ENCODE peak calls at places on chromosomes 6 and 20, in eight cellular contexts. H, O, S, P, Y, T, V and Z are unnamed samples.

GRCh38 chr6:166633732-166634535 is 6.9 kb upstream of the RPS6KA2 start:
- DNase-seq in H (no peak), O (peak), S (no peak), P (no peak), Y (no peak), T (peak), V (peak), Z (no peak)

GRCh38 chr6:35736293-35736894 is 438 bp upstream of the ARMC12 start:
- DNase-seq in H (peak), O (peak), S (peak), P (peak), Y (no peak), T (peak), V (peak), Z (peak)

GRCh38 chr6:163366288-163366687 is 48.2 kb upstream of the QKI start:
- DNase-seq in H (no peak), O (no peak), S (no peak), P (no peak), Y (no peak), T (no peak), V (no peak), Z (no peak)

GRCh38 chr6:72519871-72520270 is 102.0 kb upstream of the KCNQ5 start:
- DNase-seq in H (no peak), O (no peak), S (no peak), P (no peak), Y (no peak), T (no peak), V (no peak), Z (no peak)

GRCh38 chr6:137145421-137145820 is 28.0 kb downstream of the IL22RA2 start:
- DNase-seq in H (no peak), O (no peak), S (no peak), P (peak), Y (no peak), T (no peak), V (no peak), Z (peak)

GRCh38 chr6:52547647-52548352 is 29.1 kb downstream of the TRAM2 start:
- DNase-seq in H (no peak), O (peak), S (no peak), P (peak), Y (no peak), T (peak), V (no peak), Z (peak)

GRCh38 chr6:122692175-122692598 is 82.0 kb downstream of the PKIB start:
- DNase-seq in H (no peak), O (no peak), S (peak), P (peak), Y (peak), T (no peak), V (no peak), Z (peak)

GRCh38 chr6:168526841-168527281 is 85.9 kb downstream of the SMOC2 start:
- DNase-seq in H (no peak), O (peak), S (no peak), P (peak), Y (no peak), T (no peak), V (peak), Z (peak)

GRCh38 chr6:5840742-5841141 is 166.0 kb downstream of the NRN1 start:
- DNase-seq in H (no peak), O (no peak), S (no peak), P (no peak), Y (no peak), T (no peak), V (no peak), Z (no peak)

DNA sequence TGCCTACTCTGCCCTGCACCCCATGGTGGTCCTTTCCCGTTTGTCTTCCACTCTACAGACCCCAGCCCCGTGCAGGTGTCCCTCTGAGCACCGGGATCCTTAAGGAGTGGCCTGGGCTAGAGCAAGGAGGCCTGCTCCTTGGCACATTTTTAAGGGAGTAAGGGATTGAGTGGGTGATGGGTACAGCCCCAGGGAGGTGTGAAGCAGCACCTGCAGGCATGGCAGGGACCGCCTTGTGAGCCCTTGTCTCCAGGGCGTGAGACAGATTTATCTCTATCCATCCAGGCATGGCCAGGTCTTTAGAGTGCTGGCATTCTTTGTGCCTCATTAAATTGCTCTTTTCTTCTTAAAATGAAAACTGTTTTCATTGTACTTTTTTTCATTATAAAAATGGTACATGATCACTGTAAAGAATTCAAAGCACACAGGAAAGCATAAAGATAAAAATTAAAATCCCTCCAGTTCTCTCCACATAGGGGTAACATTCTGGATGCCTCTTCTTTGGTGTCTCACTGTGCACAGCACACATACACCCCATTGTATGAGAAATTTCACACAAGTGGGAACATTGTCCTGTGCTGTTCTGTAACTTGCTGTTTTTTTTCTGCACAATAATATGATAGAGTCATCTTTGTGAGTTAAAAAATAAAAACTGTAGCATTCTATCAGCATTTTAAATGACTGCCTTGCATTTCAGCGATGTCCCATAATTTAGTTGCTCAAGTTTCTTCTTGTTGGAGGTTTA is 31.9 kb upstream of the ZNF831 start:
- DNase-seq in H (no peak), O (no peak), S (no peak), P (no peak), Y (no peak), T (no peak), V (no peak), Z (no peak)
- H3K4me3 ChIP-seq in H (no peak), O (no peak), S (no peak), P (no peak), Y (no peak), T (no peak), V (no peak), Z (no peak)

DNA sequence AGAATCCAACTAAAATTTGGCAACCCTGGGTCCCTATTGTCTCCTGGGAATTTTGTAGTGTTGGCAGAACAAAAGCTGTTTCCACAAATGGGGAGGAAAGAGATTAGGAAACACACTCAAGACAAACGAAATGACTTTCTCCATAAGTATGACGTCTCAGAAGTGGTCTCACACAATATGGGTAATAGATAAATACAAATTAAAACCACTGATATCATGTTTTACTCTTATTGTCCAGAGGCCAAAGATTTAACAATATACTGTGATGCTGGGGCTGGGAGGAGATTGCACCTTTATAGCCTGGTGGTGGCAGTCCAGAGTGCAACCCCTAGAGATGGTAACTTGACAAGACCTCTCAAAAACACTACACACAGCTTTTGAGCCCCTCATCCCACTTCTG is 18.6 kb downstream of the FKBP1A start:
- DNase-seq in H (no peak), O (no peak), S (no peak), P (peak), Y (no peak), T (no peak), V (no peak), Z (peak)
- TF ChIP-seq CTCF in H (peak), O (peak), S (no peak), P (peak), Y (no peak), T (no peak), V (peak), Z (peak)

GRCh38 chr6:125985522-125985921 is 818 bp upstream of the TRMT11 start:
- DNase-seq in H (no peak), O (no peak), S (no peak), P (no peak), Y (no peak), T (peak), V (no peak), Z (no peak)
- H3K4me3 ChIP-seq in H (peak), O (peak), S (peak), P (peak), Y (peak), T (peak), V (peak), Z (peak)

DNA sequence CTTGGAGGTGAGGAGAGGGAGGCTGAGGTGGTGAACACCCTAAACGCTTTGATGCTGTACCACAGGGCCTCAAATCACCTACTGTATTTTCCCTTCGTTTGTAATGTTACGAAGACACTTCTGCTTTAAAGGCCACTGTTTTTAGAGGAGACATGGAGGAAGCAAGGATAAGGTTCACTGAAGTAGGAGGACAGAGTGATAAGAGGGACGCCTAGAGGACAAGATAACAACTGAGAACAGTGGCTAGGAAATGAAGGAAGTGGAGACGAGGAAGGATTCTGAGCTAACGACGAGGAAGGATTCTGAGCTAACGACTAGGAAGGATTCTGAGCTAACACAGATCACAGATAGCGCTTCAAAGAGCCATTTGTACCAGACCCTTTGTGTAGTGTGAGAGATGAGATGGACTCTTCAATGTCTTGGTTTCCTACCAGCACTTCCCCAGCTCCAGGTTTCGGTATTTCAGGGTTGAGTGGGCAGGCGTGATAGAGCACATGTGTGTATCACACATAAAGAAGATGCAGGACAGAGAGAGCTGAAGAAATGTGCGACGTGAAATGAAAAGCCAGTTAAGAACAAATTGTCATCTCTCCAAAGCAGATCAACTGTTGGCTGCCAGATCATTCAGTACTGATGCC is 7.5 kb downstream of the SF3B5 start:
- DNase-seq in H (no peak), O (no peak), S (no peak), P (no peak), Y (no peak), T (no peak), V (no peak), Z (no peak)
- TF ChIP-seq CTCF in H (no peak), O (no peak), S (no peak), P (no peak), Y (no peak), T (no peak), V (no peak), Z (no peak)

GRCh38 chr6:89216411-89216810 is 747 bp downstream of the GABRR1 start:
- DNase-seq in H (no peak), O (no peak), S (no peak), P (no peak), Y (no peak), T (no peak), V (no peak), Z (no peak)
- H3K4me3 ChIP-seq in H (no peak), O (no peak), S (no peak), P (no peak), Y (no peak), T (no peak), V (no peak), Z (no peak)

DNA sequence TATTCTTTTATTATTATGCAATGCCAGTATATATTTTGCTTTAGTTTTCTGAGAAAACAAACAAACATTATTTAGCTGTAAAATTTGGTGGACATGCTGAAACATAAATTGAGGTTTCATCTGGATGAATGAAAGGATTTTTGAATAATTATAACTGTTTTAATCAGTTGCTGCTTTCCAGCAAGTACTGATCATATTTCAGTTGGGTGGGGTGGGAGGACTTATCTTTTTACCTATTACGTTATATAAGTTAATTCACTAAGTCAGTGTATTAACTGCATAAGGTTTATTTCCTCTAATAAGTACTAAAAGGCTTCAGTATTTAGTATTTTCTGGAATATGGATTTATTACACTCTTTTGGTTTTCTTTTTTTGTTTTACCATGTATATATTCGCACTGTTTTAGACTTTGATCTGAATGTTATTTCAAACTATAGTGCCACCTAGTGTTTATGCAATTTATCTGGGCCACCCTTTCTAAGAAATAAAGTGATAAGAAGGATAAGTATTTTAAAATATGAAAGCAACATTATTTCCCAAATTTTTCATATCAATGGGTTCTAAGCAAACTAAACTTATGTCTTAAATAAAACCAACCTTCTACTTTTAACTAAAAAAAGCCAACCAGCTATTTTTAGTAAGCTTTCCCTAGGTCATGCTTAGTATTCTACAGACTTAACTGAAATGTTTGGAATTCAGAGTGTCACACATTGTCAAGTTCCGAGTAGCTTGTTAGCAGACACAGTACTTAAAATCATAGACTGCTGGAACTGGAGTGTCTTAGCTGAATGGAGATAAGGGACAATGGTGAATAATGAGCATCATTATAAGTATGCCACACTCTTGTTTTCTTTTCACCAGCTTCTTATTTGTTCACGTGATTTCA is 105.4 kb upstream of the MCHR2 start:
- DNase-seq in H (no peak), O (no peak), S (peak), P (peak), Y (no peak), T (peak), V (no peak), Z (peak)
- TF ChIP-seq CTCF in H (peak), O (peak), S (peak), P (peak), Y (peak), T (peak), V (peak), Z (peak)

DNA sequence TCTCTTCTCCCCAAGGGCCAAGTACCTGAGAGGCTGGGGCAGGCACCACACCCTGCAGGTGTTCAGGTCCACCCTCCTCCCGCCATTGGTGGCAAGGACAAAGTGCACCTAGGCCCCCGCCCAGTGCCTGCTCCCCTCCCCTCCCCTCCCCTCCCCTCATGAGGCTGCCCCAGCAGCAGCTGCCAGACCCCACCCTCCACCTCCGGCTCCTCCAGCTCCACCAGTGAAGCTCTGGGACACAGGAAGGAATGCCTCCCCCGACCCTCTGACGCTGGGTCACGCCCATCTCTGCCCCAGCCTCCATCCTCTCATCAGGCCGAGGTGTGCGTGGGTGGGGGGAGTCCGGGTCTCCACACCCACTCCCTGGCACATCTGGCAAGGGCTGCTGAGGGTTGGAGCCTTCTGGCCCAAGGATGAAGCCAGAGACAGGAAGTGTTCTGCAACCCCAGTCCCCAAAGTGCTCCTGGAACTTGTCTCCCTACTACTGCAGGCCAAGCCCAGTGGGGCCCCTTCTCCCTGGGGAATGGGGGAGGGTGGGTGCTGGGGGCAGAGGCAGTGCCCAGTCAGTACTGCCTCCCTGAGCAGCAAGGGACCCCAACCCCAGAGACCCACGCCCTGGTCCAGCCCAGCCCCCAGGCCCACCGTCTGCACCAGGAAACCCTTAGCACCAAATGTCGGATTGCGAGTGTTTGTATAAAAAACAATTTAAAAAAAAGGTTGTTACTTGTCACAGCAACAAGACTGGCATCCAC is 1.6 kb upstream of the UCKL1 start:
- DNase-seq in H (no peak), O (peak), S (no peak), P (no peak), Y (no peak), T (peak), V (peak), Z (peak)
- H3K4me3 ChIP-seq in H (no peak), O (no peak), S (no peak), P (no peak), Y (no peak), T (peak), V (peak), Z (no peak)

GRCh38 chr6:161444966-161445799 is 171.3 kb upstream of the AGPAT4 start:
- DNase-seq in H (no peak), O (no peak), S (peak), P (no peak), Y (no peak), T (no peak), V (peak), Z (no peak)

GRCh38 chr6:161443868-161444267 is 170.0 kb upstream of the AGPAT4 start:
- DNase-seq in H (no peak), O (peak), S (peak), P (peak), Y (no peak), T (no peak), V (no peak), Z (no peak)

GRCh38 chr6:161446296-161446925 is 172.6 kb upstream of the AGPAT4 start:
- DNase-seq in H (no peak), O (no peak), S (no peak), P (no peak), Y (no peak), T (no peak), V (no peak), Z (no peak)

GRCh38 chr6:161442381-161442858 is 168.6 kb upstream of the AGPAT4 start:
- DNase-seq in H (no peak), O (no peak), S (no peak), P (no peak), Y (no peak), T (no peak), V (no peak), Z (no peak)

GRCh38 chr6:161444464-161444863 is 170.6 kb upstream of the AGPAT4 start:
- DNase-seq in H (no peak), O (peak), S (peak), P (peak), Y (no peak), T (no peak), V (peak), Z (peak)
- TF ChIP-seq CTCF in H (no peak), O (no peak), S (peak), P (peak), Y (peak), T (no peak), V (peak), Z (peak)

DNA sequence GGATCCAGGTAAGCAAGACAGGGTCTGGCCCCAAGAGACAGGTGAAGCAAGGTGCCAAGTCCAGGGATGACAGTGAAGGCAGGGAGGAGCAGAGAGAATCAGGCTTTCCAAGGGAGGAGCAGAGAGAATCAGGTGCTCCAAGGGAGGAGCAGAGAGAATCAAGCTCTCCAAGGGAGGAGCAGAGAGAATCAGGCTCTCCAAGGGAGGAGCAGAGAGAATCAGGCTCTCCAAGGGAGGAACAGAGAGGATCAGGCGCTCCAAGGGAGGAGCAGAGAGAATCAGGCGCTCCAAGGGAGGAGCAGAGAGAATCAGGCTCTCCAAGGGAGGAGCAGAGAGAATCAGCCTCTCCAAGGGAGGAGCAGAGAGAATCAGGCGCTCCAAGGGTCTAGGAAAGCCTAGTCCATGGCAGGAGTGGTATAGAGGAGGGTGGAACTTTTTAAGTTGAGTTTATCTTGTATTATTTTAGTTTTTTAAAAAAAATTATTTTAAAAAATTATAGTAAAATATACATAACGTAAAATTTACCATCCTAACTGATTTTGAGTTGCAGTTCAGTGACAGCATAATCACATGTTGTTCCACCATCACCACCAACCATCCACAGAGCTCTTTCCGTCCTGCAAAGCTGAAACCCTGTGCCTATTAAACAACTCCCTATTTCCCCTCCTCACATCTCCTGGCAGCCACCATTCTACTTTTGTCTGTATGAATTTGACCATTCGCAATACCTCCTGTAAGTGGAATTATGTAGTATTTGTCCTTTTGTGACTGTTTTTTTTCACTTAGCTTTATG is 64.1 kb downstream of the SASH1 start:
- DNase-seq in H (no peak), O (no peak), S (no peak), P (no peak), Y (no peak), T (no peak), V (no peak), Z (no peak)
- H3K4me3 ChIP-seq in H (no peak), O (no peak), S (no peak), P (no peak), Y (no peak), T (no peak), V (no peak), Z (no peak)

GRCh38 chr6:31158863-31159855 is 770 bp downstream of the TCF19 start:
- DNase-seq in H (peak), O (no peak), S (no peak), P (peak), Y (no peak), T (peak), V (no peak), Z (no peak)
- TF ChIP-seq CTCF in H (peak), O (no peak), S (peak), P (peak), Y (peak), T (peak), V (no peak), Z (no peak)